ENCODE peak calls at places on chromosome 10, in four cellular contexts. W is Peyer's patch, H is ovary, S is body of pancreas. D is an unnamed sample. For H3K4me1 and H3K36me3, the result is how much of the 10 kb centered on the place peaks cover.

GRCh38 chr10:95241533-95241932 is 47.5 kb downstream of the ACSM6 start:
- DNase-seq in H (no peak), S (no peak), W (no peak), D (no peak)

GRCh38 chr10:123741146-123741545 is 75.0 kb downstream of the GPR26 start:
- DNase-seq in W (peak), H (no peak), S (no peak), D (no peak)

GRCh38 chr10:118080817-118081216 is 34.1 kb upstream of the RAB11FIP2 start:
- DNase-seq in S (no peak), H (no peak), W (no peak), D (no peak)

GRCh38 chr10:71128311-71129010 is 83.9 kb upstream of the UNC5B start:
- DNase-seq in H (no peak), S (no peak), W (no peak), D (no peak)

GRCh38 chr10:124917168-124917938 is 24.6 kb upstream of the ZRANB1 start:
- DNase-seq in S (peak), H (peak), W (peak), D (peak)

GRCh38 chr10:33410860-33411234 is 76.4 kb upstream of the NRP1 start:
- DNase-seq in W (no peak), H (no peak), S (no peak), D (no peak)

GRCh38 chr10:122551450-122551849 is 9.1 kb upstream of the DMBT1 start:
- DNase-seq in W (peak), H (no peak), S (no peak), D (no peak)

GRCh38 chr10:97481071-97481470 is 17.2 kb downstream of the MMS19 start:
- DNase-seq in W (no peak), S (no peak), H (no peak), D (no peak)

GRCh38 chr10:99331207-99331803 is 2.1 kb downstream of the CNNM1 start:
- DNase-seq in S (no peak), H (no peak), W (no peak), D (no peak)

GRCh38 chr10:121662945-121663917 is 65.0 kb upstream of the FGFR2 start:
- DNase-seq in H (no peak), W (no peak), S (no peak), D (peak)

GRCh38 chr10:97915761-97916160 is 66.1 kb downstream of the GOLGA7B start:
- DNase-seq in H (no peak), W (no peak), S (no peak), D (no peak)

GRCh38 chr10:17412323-17412722 is 42.1 kb downstream of the ST8SIA6 start:
- DNase-seq in S (no peak), W (no peak), H (no peak), D (no peak)

GRCh38 chr10:44415121-44415520 is 30.2 kb upstream of the CXCL12 start:
- DNase-seq in S (no peak), W (no peak), H (no peak), D (no peak)

GRCh38 chr10:92239600-92240288 is 51.1 kb downstream of the CPEB3 start:
- DNase-seq in S (peak), H (peak), W (peak), D (peak)

GRCh38 chr10:122475581-122475980 is 14.2 kb downstream of the HTRA1 start:
- DNase-seq in H (no peak), S (no peak), W (no peak), D (no peak)

GRCh38 chr10:127990846-127991542 is 84.1 kb downstream of the PTPRE start:
- DNase-seq in S (no peak), H (no peak), W (no peak), D (no peak)

GRCh38 chr10:73998623-73999622 is 1.0 kb downstream of the VCL start:
- DNase-seq in W (peak), H (peak), S (peak), D (peak)

GRCh38 chr10:12534824-12535223 is 185.5 kb downstream of the CAMK1D start:
- DNase-seq in H (no peak), S (peak), W (no peak), D (no peak)

GRCh38 chr10:79082035-79082373 is 13.2 kb downstream of the ZMIZ1 start:
- DNase-seq in H (no peak), S (no peak), W (no peak), D (no peak)
- H3K4me1 ChIP-seq in H (half or more), S (half or more), W (half or more), D (half or more)

DNA sequence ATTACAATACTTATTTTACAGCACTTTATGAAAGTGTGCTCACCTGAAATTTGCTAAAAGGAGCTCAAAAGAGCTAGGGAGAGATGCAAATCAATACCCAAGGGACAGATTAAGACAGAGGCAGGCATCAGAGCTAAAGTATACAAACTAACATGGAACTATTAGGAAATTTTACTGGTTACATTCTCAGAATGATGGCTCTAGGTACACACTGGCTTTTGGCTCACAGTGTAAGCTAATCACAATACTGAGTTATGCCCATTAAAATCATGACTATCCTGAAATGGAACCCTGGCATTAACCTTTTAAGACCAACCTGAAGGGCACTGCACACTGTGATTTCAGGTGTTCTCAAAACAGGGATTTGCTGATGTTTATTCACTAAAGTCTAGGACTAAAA is 98.1 kb downstream of the NT5C2 start:
- DNase-seq in H (no peak), W (no peak), S (no peak), D (no peak)
- H3K36me3 ChIP-seq in H (under half), W (under half), S (half or more), D (half or more)

DNA sequence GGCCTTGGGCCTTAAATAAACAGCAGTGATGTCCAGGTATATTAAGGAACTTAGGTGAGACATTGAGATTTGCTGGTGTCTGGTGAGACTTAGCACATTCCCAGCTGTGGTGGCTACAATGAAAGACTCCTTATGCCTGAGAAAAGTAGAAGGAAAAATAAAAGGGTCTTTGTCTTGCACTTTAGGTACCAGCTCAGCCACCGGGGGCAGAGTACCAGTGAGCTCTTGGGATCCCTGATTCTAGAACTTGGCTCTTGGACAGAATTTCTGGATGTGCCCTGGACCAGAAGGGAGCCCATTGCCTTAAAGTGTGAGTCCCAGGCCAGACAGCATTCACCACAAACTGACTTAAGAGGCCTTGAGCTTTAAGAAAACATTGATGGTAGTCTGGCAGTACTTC is 1038.7 kb downstream of the SORCS3 start:
- DNase-seq in W (no peak), H (no peak), S (no peak), D (no peak)
- TF ChIP-seq POLR2A in W (no peak), H (no peak), S (no peak), D (no peak)

DNA sequence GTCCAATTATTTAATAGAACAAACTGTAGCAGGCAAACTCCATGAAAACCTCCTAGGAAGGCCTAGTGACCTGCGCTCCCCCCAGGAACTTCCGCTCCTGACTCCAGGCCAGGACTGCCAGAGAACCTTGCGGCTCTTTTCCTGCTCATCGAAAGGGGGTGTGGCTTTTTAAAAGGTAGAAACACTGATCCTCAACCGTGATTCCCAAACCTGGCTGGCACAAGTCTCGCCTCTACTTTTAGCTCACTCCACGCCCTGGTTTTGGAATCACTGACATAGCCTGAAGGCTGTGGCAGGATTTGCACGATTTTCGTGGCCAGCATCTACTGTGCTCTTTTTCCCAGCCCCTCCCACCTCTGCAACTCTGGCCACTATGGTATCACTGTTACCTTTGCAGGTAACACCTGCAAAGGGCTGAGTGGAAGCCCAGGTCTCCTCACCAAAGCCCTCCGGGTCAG is 43.3 kb downstream of the MYOF start:
- DNase-seq in W (no peak), S (peak), H (peak), D (no peak)
- H3K4me1 ChIP-seq in W (under half), S (under half), H (under half), D (half or more)

GRCh38 chr10:32023264-32023663 is 33.0 kb downstream of the KIF5B start:
- DNase-seq in S (no peak), W (no peak), H (no peak), D (no peak)
- H3K36me3 ChIP-seq in S (half or more), W (under half), H (under half), D (under half)